ENCODE peak calls at places on chromosomes 6 and 20, in six cellular contexts. Y, P, Q, I, N and B are unnamed samples.

GRCh38 chr6:25835442-25836283 is 3.8 kb upstream of the SLC17A1 start:
- DNase-seq in Q (no peak), I (no peak), P (no peak), N (no peak), Y (no peak), B (no peak)

GRCh38 chr20:59633646-59634045 is 29.3 kb downstream of the PHACTR3 start:
- DNase-seq in Q (no peak), N (no peak), P (no peak), I (no peak), Y (no peak), B (no peak)

GRCh38 chr6:15909290-15910070 is 219.4 kb upstream of the MYLIP start:
- DNase-seq in Y (no peak), Q (no peak), I (no peak), P (no peak), N (no peak), B (no peak)

GRCh38 chr6:118324081-118324480 is 224.0 kb upstream of the PLN start:
- DNase-seq in Y (no peak), N (no peak), P (no peak), Q (no peak), I (no peak), B (peak)

GRCh38 chr20:53883098-53883762 is 187.2 kb downstream of the BCAS1 start:
- DNase-seq in P (no peak), I (no peak), N (no peak), Y (no peak), Q (no peak), B (no peak)

GRCh38 chr6:441126-441920 is 49.8 kb downstream of the IRF4 start:
- DNase-seq in N (no peak), Y (no peak), Q (no peak), I (no peak), P (no peak), B (no peak)

GRCh38 chr6:50062051-50062450 is 12.3 kb upstream of the DEFB112 start:
- DNase-seq in N (no peak), I (no peak), Y (no peak), Q (no peak), P (no peak), B (no peak)

GRCh38 chr6:2793491-2794151 is 28.4 kb downstream of the WRNIP1 start:
- DNase-seq in P (no peak), Y (no peak), N (peak), Q (peak), I (no peak), B (no peak)

GRCh38 chr6:148538251-148539190 is 195.9 kb downstream of the SASH1 start:
- DNase-seq in Y (no peak), I (peak), Q (no peak), N (no peak), P (no peak), B (no peak)

GRCh38 chr6:169232507-169232931 is 21.1 kb downstream of the THBS2 start:
- DNase-seq in Q (no peak), I (peak), P (no peak), N (no peak), Y (no peak), B (no peak)

GRCh38 chr6:90406957-90407356 is 110.3 kb upstream of the BACH2 start:
- DNase-seq in Q (no peak), I (no peak), P (no peak), Y (no peak), N (no peak), B (no peak)

GRCh38 chr20:51768759-51769517 is 748 bp upstream of the ATP9A start:
- DNase-seq in I (peak), P (no peak), Y (no peak), Q (no peak), N (peak), B (no peak)

GRCh38 chr6:36241728-36242127 is 28.1 kb upstream of the PNPLA1 start:
- DNase-seq in P (no peak), I (peak), N (no peak), Y (no peak), Q (peak), B (no peak)

GRCh38 chr6:125636671-125637070 is 112.8 kb upstream of the HEY2 start:
- DNase-seq in P (no peak), N (no peak), Y (no peak), Q (no peak), I (no peak), B (no peak)

GRCh38 chr6:39113788-39114187 is 1.2 kb downstream of the SAYSD1 start:
- DNase-seq in Q (no peak), Y (no peak), N (peak), I (no peak), P (no peak), B (no peak)

GRCh38 chr20:25053207-25054132 is 4.5 kb downstream of the ACSS1 start:
- DNase-seq in Q (peak), P (no peak), Y (no peak), N (peak), I (peak), B (no peak)

GRCh38 chr6:18640134-18640533 is 253.0 kb downstream of the RNF144B start:
- DNase-seq in Y (no peak), I (no peak), Q (no peak), P (no peak), N (no peak), B (no peak)

GRCh38 chr20:2453792-2454191 is 16.8 kb downstream of the SNRPB start:
- DNase-seq in P (no peak), I (no peak), N (no peak), Y (no peak), Q (no peak), B (no peak)

GRCh38 chr6:47479156-47479541 is 1.6 kb downstream of the CD2AP start:
- DNase-seq in Y (no peak), I (no peak), Q (no peak), N (no peak), P (no peak), B (no peak)